ENCODE peak calls at places on chromosomes 1 and 21, in six cellular contexts. F, D, W, U, S and V are unnamed samples.

GRCh38 chr1:211648980-211649934 is 26.2 kb downstream of the NEK2 start:
- DNase-seq in W (no peak), D (no peak), S (peak), F (peak), U (peak), V (peak)

GRCh38 chr1:198465201-198466144 is 75.0 kb downstream of the ATP6V1G3 start:
- DNase-seq in S (peak), D (peak), W (no peak), U (peak), F (no peak), V (peak)

GRCh38 chr21:29299906-29300546 is 1.3 kb downstream of the BACH1 start:
- DNase-seq in D (peak), S (peak), U (peak), W (no peak), F (peak), V (peak)

GRCh38 chr1:64215576-64215975 is 12.2 kb downstream of the UBE2U start:
- DNase-seq in S (no peak), U (no peak), F (no peak), D (peak), W (no peak), V (no peak)

GRCh38 chr1:192786617-192787016 is 22.2 kb upstream of the RGS2 start:
- DNase-seq in W (no peak), S (no peak), F (no peak), D (no peak), U (no peak), V (no peak)

GRCh38 chr21:35965699-35966098 is 94.6 kb downstream of the SETD4 start:
- DNase-seq in D (no peak), F (no peak), U (no peak), W (no peak), S (no peak), V (no peak)

GRCh38 chr1:220450927-220451326 is 77.0 kb upstream of the MARK1 start:
- DNase-seq in S (no peak), F (no peak), U (no peak), W (no peak), D (no peak), V (no peak)

GRCh38 chr1:233523047-233523446 is 90.9 kb upstream of the KCNK1 start:
- DNase-seq in U (no peak), F (no peak), W (no peak), S (no peak), D (no peak), V (no peak)

GRCh38 chr1:68128157-68128556 is 77.7 kb upstream of the DIRAS3 start:
- DNase-seq in F (no peak), D (peak), S (no peak), W (no peak), U (peak), V (peak)

GRCh38 chr1:47725000-47725731 is 272.0 kb downstream of the TRABD2B start:
- DNase-seq in W (peak), F (no peak), U (no peak), D (no peak), S (no peak), V (peak)

GRCh38 chr1:45566722-45567121 is 16.1 kb downstream of the AKR1A1 start:
- DNase-seq in S (no peak), D (no peak), F (peak), U (peak), W (no peak), V (no peak)

GRCh38 chr1:94863919-94864318 is 43.8 kb downstream of the SLC44A3 start:
- DNase-seq in W (no peak), F (no peak), U (peak), D (peak), S (no peak), V (peak)

GRCh38 chr1:167601442-167602380 is 28.3 kb upstream of the RCSD1 start:
- DNase-seq in W (no peak), S (peak), F (peak), U (no peak), D (peak), V (no peak)

GRCh38 chr1:158045639-158046038 is 52.2 kb downstream of the KIRREL1 start:
- DNase-seq in W (no peak), S (no peak), D (peak), F (no peak), U (peak), V (peak)

GRCh38 chr1:54968581-54968980 is 11.8 kb upstream of the TMEM61 start:
- DNase-seq in S (no peak), W (no peak), D (no peak), U (no peak), F (no peak), V (no peak)

DNA sequence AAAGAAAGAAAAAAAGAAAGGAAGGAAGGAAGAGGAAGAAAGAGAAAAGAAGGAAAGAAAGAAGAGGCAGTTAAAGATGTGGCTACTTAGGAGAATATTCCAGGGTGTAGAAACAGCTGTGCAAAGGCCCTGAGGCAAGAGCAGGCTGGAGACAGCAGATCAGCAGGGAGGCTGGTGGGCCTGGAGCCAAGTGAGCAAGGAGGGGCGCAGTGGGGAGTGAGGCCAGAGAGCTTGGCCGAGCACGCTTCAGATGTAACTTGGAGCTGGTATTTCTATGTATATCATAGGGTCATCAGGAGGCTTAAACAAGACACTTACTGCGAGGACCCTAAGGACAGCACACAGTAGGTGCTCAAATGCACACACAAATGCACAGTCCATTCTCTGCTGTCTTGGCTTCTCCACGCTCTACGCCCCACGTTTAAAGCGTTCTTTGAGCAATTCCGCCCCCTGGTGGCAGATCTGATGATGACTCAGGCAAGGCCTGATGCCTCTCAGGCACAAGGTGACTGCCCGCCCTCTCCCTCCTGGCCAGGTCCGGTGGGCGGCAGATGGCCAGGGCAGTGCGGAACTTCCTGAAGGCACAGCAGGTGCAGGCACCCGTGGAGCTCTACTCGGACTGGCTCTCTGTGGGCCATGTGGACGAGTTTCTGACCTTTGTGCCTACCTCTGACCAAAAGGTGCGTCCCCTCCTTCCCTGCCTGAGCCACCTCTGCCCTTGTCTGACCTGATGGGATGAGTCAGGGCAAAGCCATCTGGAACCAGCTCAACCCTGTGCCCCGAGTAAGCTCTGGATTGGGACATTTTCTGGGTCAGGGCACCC is 11.9 kb upstream of the PADI3 start:
- DNase-seq in S (peak), D (peak), U (peak), W (peak), F (peak), V (peak)
- TF ChIP-seq CTCF in S (peak), D (peak), U (peak), W (peak), F (peak), V (peak)

GRCh38 chr1:154869351-154870116 is 547 bp downstream of the KCNN3 start:
- DNase-seq in S (no peak), U (peak), D (peak), W (no peak), F (peak), V (peak)

GRCh38 chr1:154870734-154871133 is 653 bp upstream of the KCNN3 start:
- DNase-seq in W (no peak), D (no peak), F (no peak), U (no peak), S (no peak), V (no peak)

GRCh38 chr1:154871374-154871773 is 1.3 kb upstream of the KCNN3 start:
- DNase-seq in D (no peak), S (no peak), U (no peak), W (no peak), F (no peak), V (no peak)

GRCh38 chr1:154867841-154868610 is 2.1 kb downstream of the KCNN3 start:
- DNase-seq in F (no peak), U (no peak), D (no peak), W (no peak), S (no peak), V (no peak)

DNA sequence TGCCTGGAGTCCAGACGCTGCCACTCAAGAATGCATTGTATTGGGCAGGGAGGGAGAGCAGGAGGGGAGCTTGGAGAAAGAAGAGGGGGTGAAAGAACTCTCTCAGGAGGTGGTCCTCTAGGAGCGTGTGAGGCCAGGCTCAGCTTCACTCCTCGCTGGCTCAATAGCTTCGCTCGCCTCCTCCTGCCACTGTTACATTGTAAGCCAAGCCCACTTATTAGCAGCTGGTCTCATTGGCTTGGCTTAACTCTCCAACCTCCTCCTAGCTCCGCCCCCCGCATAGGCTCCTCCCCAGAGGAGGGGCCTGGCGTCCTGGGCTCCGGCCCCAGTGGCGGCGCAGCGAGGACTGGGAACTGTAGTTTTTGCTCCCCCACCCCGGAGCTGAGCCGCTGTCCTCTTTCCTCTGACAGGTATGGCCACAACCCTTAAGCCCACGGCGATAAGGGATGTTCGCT is at the start of gene KCNN3:
- DNase-seq in S (peak), F (peak), U (peak), W (peak), D (peak), V (peak)
- TF ChIP-seq CTCF in S (no peak), F (no peak), U (no peak), W (no peak), D (no peak), V (no peak)

GRCh38 chr1:178137238-178137637 is 43.3 kb downstream of the RASAL2 start:
- DNase-seq in S (no peak), D (no peak), W (no peak), F (no peak), U (no peak), V (no peak)
- TF ChIP-seq CTCF in S (no peak), D (no peak), W (no peak), F (no peak), U (no peak), V (no peak)

DNA sequence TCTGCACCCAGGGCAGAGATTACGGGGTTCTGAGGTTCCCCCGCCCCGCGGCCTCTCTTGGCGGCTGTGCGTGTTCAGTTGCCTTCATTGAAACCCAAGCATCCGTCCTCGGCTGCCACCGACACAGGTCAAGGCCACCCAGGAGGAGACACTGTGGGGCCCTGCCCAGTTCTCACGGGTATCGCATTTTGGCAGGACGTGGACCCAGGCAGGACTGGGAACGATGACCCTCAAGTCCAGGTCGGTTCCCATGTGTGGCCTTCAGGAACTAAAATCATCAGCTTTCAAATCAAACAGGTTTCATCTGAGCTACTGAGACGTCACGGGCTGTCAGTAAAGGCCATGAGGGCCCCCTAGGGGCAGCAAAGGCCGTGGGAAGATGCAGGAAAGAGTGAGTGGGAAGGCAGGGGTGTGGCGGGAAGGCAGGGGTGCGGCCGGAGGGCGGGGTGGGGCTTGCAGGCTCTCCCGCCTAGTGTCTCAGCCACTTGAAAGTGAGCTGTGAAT is 7.0 kb upstream of the C1orf174 start:
- DNase-seq in D (no peak), F (peak), W (no peak), U (no peak), S (peak), V (no peak)
- TF ChIP-seq CTCF in D (no peak), F (peak), W (no peak), U (no peak), S (peak), V (no peak)

GRCh38 chr1:101992816-101993575 is 3.7 kb downstream of the OLFM3 start:
- DNase-seq in F (no peak), U (no peak), D (no peak), S (no peak), W (no peak), V (no peak)

GRCh38 chr1:101995984-101996731 is 568 bp downstream of the OLFM3 start:
- DNase-seq in W (no peak), F (no peak), D (no peak), S (no peak), U (no peak), V (no peak)

GRCh38 chr1:101996830-101997485 is at the start of gene OLFM3:
- DNase-seq in F (no peak), W (peak), S (no peak), D (peak), U (peak), V (peak)

GRCh38 chr1:101993703-101994102 is 3.0 kb downstream of the OLFM3 start:
- DNase-seq in W (no peak), D (no peak), U (peak), S (no peak), F (no peak), V (peak)
- TF ChIP-seq CTCF in W (peak), D (no peak), U (no peak), S (peak), F (no peak), V (no peak)

DNA sequence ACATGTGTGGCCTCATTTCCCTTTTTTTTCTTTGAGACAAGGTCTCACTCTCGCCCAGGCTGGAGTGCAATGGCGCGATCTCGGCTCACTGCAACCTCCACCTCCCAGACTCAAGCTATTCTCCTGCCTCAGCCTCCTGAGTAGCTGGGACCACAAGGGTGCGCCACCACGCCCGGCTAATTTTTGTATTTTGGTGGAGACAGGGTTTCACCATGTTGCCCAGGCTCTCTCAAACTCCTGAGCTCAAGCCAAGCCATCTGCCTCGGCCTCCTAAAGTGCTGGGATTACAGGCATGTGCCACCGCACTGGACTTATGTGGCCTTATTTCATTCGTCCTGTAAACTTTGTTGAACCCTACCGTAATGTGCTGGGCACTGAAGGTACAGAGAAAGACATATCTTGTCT is 569 bp upstream of the WARS2 start:
- DNase-seq in U (peak), F (no peak), S (peak), D (no peak), W (peak), V (peak)
- TF ChIP-seq CTCF in U (peak), F (no peak), S (peak), D (peak), W (peak), V (peak)

GRCh38 chr21:39208624-39209333 is 25.5 kb upstream of the PSMG1 start:
- DNase-seq in F (no peak), S (no peak), W (no peak), D (no peak), U (peak), V (peak)

GRCh38 chr21:39209334-39209688 is 26.1 kb upstream of the PSMG1 start:
- DNase-seq in S (no peak), W (no peak), D (no peak), U (no peak), F (no peak), V (no peak)

GRCh38 chr21:39204134-39204533 is 20.9 kb upstream of the PSMG1 start:
- DNase-seq in F (no peak), S (no peak), W (no peak), U (no peak), D (no peak), V (no peak)
- TF ChIP-seq CTCF in F (no peak), S (no peak), W (peak), U (peak), D (peak), V (peak)